ENCODE peak calls at places on chromosome 21, in four cellular contexts. N, E, X and L are unnamed samples.

GRCh38 chr21:30839304-30839703 is 9.7 kb upstream of the KRTAP7-1 start:
- DNase-seq in N (peak), E (no peak), X (peak), L (peak)

GRCh38 chr21:44939532-44940115 is at the start of gene SLX9:
- DNase-seq in N (peak), E (peak), X (peak), L (peak)

GRCh38 chr21:16071082-16071481 is 341.3 kb downstream of the USP25 start:
- DNase-seq in N (no peak), E (no peak), X (no peak), L (no peak)

GRCh38 chr21:43943512-43944110 is 68.5 kb upstream of the TRAPPC10 start:
- DNase-seq in N (no peak), E (no peak), X (no peak), L (no peak)

GRCh38 chr21:28152729-28153128 is 839.9 kb downstream of the LTN1 start:
- DNase-seq in N (no peak), E (peak), X (no peak), L (no peak)

GRCh38 chr21:26057488-26058170 is 112.9 kb downstream of the APP start:
- DNase-seq in N (no peak), E (no peak), X (no peak), L (no peak)

GRCh38 chr21:24895885-24896734 is 711.2 kb downstream of the MRPL39 start:
- DNase-seq in N (no peak), E (peak), X (no peak), L (peak)

GRCh38 chr21:42398414-42399030 is 2.7 kb upstream of the TMPRSS3 start:
- DNase-seq in N (no peak), E (no peak), X (no peak), L (no peak)

GRCh38 chr21:46459356-46460112 is 843 bp downstream of the DIP2A start:
- DNase-seq in N (peak), E (peak), X (peak), L (no peak)

GRCh38 chr21:37365657-37366487 is 701 bp upstream of the DYRK1A start:
- DNase-seq in N (peak), E (peak), X (peak), L (peak)

GRCh38 chr21:37364722-37365121 is 1.9 kb upstream of the DYRK1A start:
- DNase-seq in N (no peak), E (no peak), X (no peak), L (no peak)

GRCh38 chr21:37367301-37367757 is 756 bp downstream of the DYRK1A start:
- DNase-seq in N (peak), E (no peak), X (no peak), L (no peak)

GRCh38 chr21:37367758-37368535 is 1.4 kb downstream of the DYRK1A start:
- DNase-seq in N (peak), E (peak), X (no peak), L (no peak)

GRCh38 chr21:37366488-37367300 is at the start of gene DYRK1A:
- DNase-seq in N (peak), E (peak), X (peak), L (peak)
- H3K14ac ChIP-seq in N (peak), E (peak), X (peak), L (peak)

GRCh38 chr21:38301321-38302214 is 44.8 kb downstream of the KCNJ15 start:
- DNase-seq in N (no peak), E (no peak), X (no peak), L (no peak)
- H3K14ac ChIP-seq in N (no peak), E (peak), X (no peak), L (no peak)

GRCh38 chr21:34888569-34889286 is 160.4 kb downstream of the RUNX1 start:
- DNase-seq in N (peak), E (peak), X (peak), L (peak)

GRCh38 chr21:34890724-34891609 is 158.1 kb downstream of the RUNX1 start:
- DNase-seq in N (peak), E (peak), X (peak), L (peak)

GRCh38 chr21:34887729-34888568 is 161.2 kb downstream of the RUNX1 start:
- DNase-seq in N (peak), E (peak), X (peak), L (no peak)

GRCh38 chr21:34890258-34890723 is 158.8 kb downstream of the RUNX1 start:
- DNase-seq in N (no peak), E (no peak), X (peak), L (no peak)

DNA sequence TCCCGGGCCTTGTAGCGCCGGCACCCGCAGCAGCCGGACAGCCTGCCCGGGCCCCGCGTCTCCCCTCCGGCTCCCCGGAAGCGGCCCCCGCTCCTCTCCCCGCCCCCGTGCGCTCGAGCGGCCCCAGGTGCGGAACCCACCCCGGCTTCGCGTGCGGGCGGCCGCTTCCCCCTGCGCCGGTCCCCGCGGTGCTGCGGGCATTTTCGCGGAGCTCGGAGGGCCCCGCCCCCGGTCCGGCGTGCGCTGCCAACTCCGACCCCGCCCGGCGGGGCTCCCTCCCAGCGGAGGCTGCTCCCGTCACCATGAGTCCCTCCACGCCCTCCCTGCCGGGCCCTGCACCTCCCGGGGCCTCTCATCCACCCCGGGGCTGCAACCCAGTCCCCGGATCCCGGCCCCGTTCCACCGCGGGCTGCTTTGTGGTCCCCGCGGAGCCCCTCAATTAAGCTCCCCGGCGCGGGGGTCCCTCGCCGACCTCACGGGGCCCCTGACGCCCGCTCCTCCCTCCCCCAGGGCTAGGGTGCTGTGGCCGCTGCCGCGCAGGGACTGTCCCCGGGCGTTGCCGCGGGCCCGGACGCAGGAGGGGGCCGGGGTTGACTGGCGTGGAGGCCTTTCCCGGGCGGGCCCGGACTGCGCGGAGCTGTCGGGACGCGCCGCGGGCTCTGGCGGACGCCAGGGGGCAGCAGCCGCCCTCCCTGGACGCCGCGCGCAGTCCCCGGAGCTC is 159.4 kb downstream of the RUNX1 start:
- DNase-seq in N (peak), E (peak), X (peak), L (no peak)
- H3K14ac ChIP-seq in N (peak), E (peak), X (peak), L (no peak)

GRCh38 chr21:39612233-39613028 is at the start of gene B3GALT5:
- DNase-seq in N (peak), E (no peak), X (peak), L (peak)
- H3K14ac ChIP-seq in N (no peak), E (no peak), X (peak), L (no peak)

GRCh38 chr21:34891610-34891943 is 157.5 kb downstream of the RUNX1 start:
- DNase-seq in N (no peak), E (no peak), X (no peak), L (no peak)

GRCh38 chr21:34886554-34887385 is 162.3 kb downstream of the RUNX1 start:
- DNase-seq in N (peak), E (no peak), X (peak), L (no peak)

GRCh38 chr21:34892196-34892595 is 156.9 kb downstream of the RUNX1 start:
- DNase-seq in N (no peak), E (peak), X (no peak), L (no peak)

GRCh38 chr21:34885636-34886553 is 163.2 kb downstream of the RUNX1 start:
- DNase-seq in N (peak), E (no peak), X (peak), L (no peak)

GRCh38 chr21:34889287-34889536 is 159.9 kb downstream of the RUNX1 start:
- DNase-seq in N (peak), E (peak), X (peak), L (no peak)
- H3K14ac ChIP-seq in N (peak), E (peak), X (peak), L (no peak)